ENCODE peak calls at places on chromosomes 2 and 18, in five cellular contexts. Z is mucosa of descending colon; S is activated naive CD8-positive, alpha-beta T cell treated with anti-CD3 and anti-CD28 coated beads, Interleukin-2, amount 10 ng/mL, durations not matched to agents 7 days and 5 days; J is activated CD8-positive, alpha-beta T cell treated with anti-CD3 and anti-CD28 coated beads for 36 hours; V is esophagus mucosa. O is an unnamed sample.

GRCh38 chr2:176132397-176133086 is 3.0 kb downstream of the HOXD8 start:
- ATAC-seq in Z (no peak), J (no peak), S (no peak), V (no peak), O (no peak)

GRCh38 chr2:85162746-85163301 is 29.6 kb downstream of the TCF7L1 start:
- ATAC-seq in J (no peak), Z (no peak), S (no peak), V (no peak), O (no peak)

GRCh38 chr2:86788172-86788571 is 2.5 kb downstream of the CD8A start:
- ATAC-seq in J (no peak), S (no peak), Z (no peak), V (no peak), O (no peak)

GRCh38 chr2:134189009-134189717 is 64.7 kb upstream of the MGAT5 start:
- ATAC-seq in V (peak), J (no peak), Z (peak), S (no peak), O (no peak)

GRCh38 chr2:219119422-219120043 is 41.1 kb downstream of the NHEJ1 start:
- ATAC-seq in V (peak), S (no peak), Z (peak), J (peak), O (peak)

GRCh38 chr2:238967031-238967977 is 119.4 kb downstream of the TWIST2 start:
- ATAC-seq in J (no peak), V (no peak), S (no peak), Z (no peak), O (no peak)

GRCh38 chr2:38370664-38371063 is 6.4 kb downstream of the ATL2 start:
- ATAC-seq in S (no peak), Z (no peak), J (peak), V (no peak), O (no peak)

GRCh38 chr18:64981915-64982314 is 768.9 kb upstream of the CDH7 start:
- ATAC-seq in S (no peak), J (no peak), Z (peak), V (no peak), O (no peak)

GRCh38 chr2:42959148-42959992 is 167.0 kb upstream of the HAAO start:
- ATAC-seq in S (no peak), Z (no peak), J (no peak), V (no peak), O (no peak)

GRCh38 chr2:38886041-38886440 is 3.6 kb upstream of the ARHGEF33 start:
- ATAC-seq in V (no peak), Z (no peak), J (no peak), S (no peak), O (no peak)

GRCh38 chr18:70371908-70372307 is 83.1 kb downstream of the SOCS6 start:
- ATAC-seq in V (no peak), J (no peak), S (no peak), Z (no peak), O (no peak)

GRCh38 chr2:14944562-14945346 is 312.2 kb downstream of the LRATD1 start:
- ATAC-seq in J (no peak), V (peak), S (no peak), Z (no peak), O (no peak)

GRCh38 chr18:10194592-10194991 is 259.8 kb upstream of the APCDD1 start:
- ATAC-seq in V (no peak), Z (no peak), S (no peak), J (no peak), O (peak)

GRCh38 chr2:148565272-148565894 is 79.2 kb upstream of the EPC2 start:
- ATAC-seq in S (no peak), V (no peak), J (no peak), Z (no peak), O (peak)

GRCh38 chr2:100283724-100284501 is 38.4 kb downstream of the LONRF2 start:
- ATAC-seq in S (peak), V (no peak), Z (no peak), J (peak), O (peak)

GRCh38 chr18:27213123-27213717 is 28.1 kb upstream of the CHST9 start:
- ATAC-seq in S (no peak), V (no peak), Z (no peak), J (no peak), O (no peak)

GRCh38 chr2:80292474-80292873 is 12.1 kb downstream of the LRRTM1 start:
- ATAC-seq in V (no peak), J (no peak), Z (peak), S (no peak), O (no peak)

GRCh38 chr2:202149155-202149762 is 76.2 kb downstream of the KIAA2012 start:
- ATAC-seq in S (no peak), J (no peak), Z (no peak), V (no peak), O (no peak)

GRCh38 chr2:16099326-16099725 is 159.0 kb downstream of the MYCN start:
- ATAC-seq in Z (no peak), J (no peak), V (no peak), S (no peak), O (no peak)

O was measured in SK-N-SH treated with all-trans-retinoic acid at 6 μM for 48 hours.